ENCODE peak calls at places on chromosomes 12 and 14, in eight cellular contexts. F is Panc1, U is OCI-LY7, C is right atrium auricular region, G is cardiac muscle cell, B is retinal pigment epithelial cell, Z is stomach, R is astrocyte of the spinal cord. W is an unnamed sample.
A peak's percentile ranks its signal among the peaks of the same experiment; 100 is the strongest.

GRCh38 chr12:75361408-75361807 is 26.9 kb downstream of the GLIPR1L1 start:
- DNase-seq in Z (no peak), B (no peak), G (no peak), F (no peak), U (no peak), C (no peak), R (no peak), W (no peak)

GRCh38 chr14:70034257-70034656 is 154.5 kb downstream of the SLC8A3 start:
- DNase-seq in F (no peak), B (no peak), U (no peak), G (no peak), R (no peak), C (no peak), Z (no peak), W (no peak)

GRCh38 chr12:63319386-63319785 is 168.4 kb upstream of the AVPR1A start:
- DNase-seq in C (no peak), U (no peak), B (no peak), R (peak; percentile 23), F (no peak), G (peak; percentile 3), Z (no peak), W (no peak)

GRCh38 chr12:50542448-50542847 is 37.7 kb downstream of the DIP2B start:
- DNase-seq in R (peak; percentile 51), Z (no peak), C (no peak), F (no peak), G (no peak), U (no peak), B (peak; percentile 77), W (peak; percentile 42)

GRCh38 chr12:31896514-31897039 is 62.6 kb upstream of the RESF1 start:
- DNase-seq in Z (peak; percentile 52), U (peak; percentile 100), G (no peak), F (no peak), B (no peak), C (no peak), R (peak; percentile 64), W (peak; percentile 87)

GRCh38 chr12:95790912-95791849 is 617 bp upstream of the NTN4 start:
- DNase-seq in G (peak; percentile 42), U (no peak), C (no peak), B (peak; percentile 63), Z (no peak), F (no peak), R (no peak), W (peak; percentile 28)

GRCh38 chr14:71403673-71404072 is 496.4 kb downstream of the PCNX1 start:
- DNase-seq in U (peak; percentile 56), B (no peak), Z (no peak), R (peak; percentile 36), F (no peak), G (no peak), C (no peak), W (peak; percentile 15)

GRCh38 chr14:67663633-67664032 is 10.8 kb downstream of the VTI1B start:
- DNase-seq in U (no peak), B (no peak), Z (no peak), R (no peak), G (no peak), C (no peak), F (no peak), W (no peak)

GRCh38 chr12:78241472-78241871 is 410.8 kb downstream of the NAV3 start:
- DNase-seq in F (no peak), G (no peak), R (no peak), C (no peak), Z (no peak), U (no peak), B (no peak), W (no peak)

GRCh38 chr14:35534130-35534883 is at the start of gene INSM2:
- DNase-seq in Z (no peak), C (no peak), F (no peak), B (no peak), U (peak; percentile 10), R (no peak), G (no peak), W (peak; percentile 16)

GRCh38 chr12:12511895-12512674 is 50.6 kb downstream of the DUSP16 start:
- DNase-seq in C (no peak), Z (no peak), U (no peak), G (no peak), B (no peak), R (no peak), F (no peak), W (no peak)

GRCh38 chr14:85195872-85196477 is 334.0 kb upstream of the FLRT2 start:
- DNase-seq in F (no peak), B (no peak), C (no peak), U (peak; percentile 6), Z (no peak), G (no peak), R (no peak), W (no peak)
- TF ChIP-seq CTCF in F (peak; percentile 55), B (peak; percentile 67), C (peak; percentile 59), U (peak; percentile 75), Z (no peak), G (peak; percentile 66), R (peak; percentile 58), W (peak; percentile 25)

GRCh38 chr14:28681681-28682080 is 84.9 kb upstream of the FOXG1 start:
- DNase-seq in C (no peak), B (no peak), R (no peak), Z (no peak), U (no peak), G (no peak), F (no peak), W (no peak)
- TF ChIP-seq CTCF in C (no peak), B (no peak), R (no peak), Z (no peak), U (no peak), G (no peak), F (no peak), W (no peak)

DNA sequence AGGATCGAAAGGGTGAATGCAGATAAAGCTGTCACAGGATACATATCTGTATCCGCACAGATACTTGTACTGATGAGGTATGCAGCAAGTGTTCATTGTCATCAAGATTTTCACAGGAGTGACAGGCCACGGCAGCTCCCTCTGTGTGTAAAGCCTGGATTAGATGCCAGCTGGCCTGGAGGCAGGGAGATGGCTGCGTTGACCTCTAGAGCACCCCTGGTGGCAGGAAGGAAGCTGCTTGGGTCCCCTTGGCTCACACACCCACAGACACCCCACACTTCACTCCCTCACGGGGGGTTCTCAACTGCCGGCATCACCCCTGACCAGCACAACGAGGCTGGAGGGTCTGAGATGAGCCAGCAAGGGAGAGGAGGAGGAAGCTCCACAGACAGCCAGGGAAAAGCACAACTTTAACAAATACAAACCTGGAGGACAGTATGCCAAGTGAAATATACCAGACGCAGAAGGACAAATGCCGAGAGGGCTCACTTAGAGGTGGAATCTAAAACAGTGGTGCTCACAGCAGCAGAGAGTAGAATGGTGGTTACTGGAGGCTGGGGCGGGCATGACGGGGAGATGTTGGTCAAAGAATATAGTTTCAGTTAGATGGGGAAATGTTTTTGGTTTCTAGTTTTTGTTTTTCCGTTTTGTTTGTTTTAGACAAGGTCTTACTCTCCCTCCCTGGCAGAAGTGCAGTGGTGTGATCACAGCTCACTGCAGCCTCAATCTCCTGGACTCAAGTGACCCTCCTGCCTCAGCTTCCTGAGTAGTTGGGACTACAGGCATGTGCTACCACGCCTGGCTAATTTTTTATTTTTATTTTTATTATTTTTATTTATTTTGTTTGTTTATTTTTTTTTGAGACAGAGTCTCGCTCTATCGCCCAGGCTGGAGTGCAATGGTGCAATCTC is 45.7 kb downstream of the TEAD4 start:
- DNase-seq in Z (no peak), R (no peak), C (no peak), B (no peak), F (no peak), U (peak; percentile 4), G (peak; percentile 47), W (no peak)
- TF ChIP-seq CTCF in Z (no peak), R (peak; percentile 28), C (peak; percentile 21), B (peak; percentile 42), F (no peak), U (peak; percentile 66), G (peak; percentile 26), W (peak; percentile 28)

GRCh38 chr14:29085546-29085945 is 319.0 kb downstream of the FOXG1 start:
- DNase-seq in R (no peak), U (no peak), B (no peak), Z (no peak), F (no peak), C (no peak), G (peak; percentile 45), W (no peak)
- TF ChIP-seq CTCF in R (peak; percentile 48), U (no peak), B (peak; percentile 65), Z (no peak), F (peak; percentile 6), C (peak; percentile 17), G (peak; percentile 47), W (no peak)

GRCh38 chr12:6950944-6951540 is at the start of gene PTPN6:
- DNase-seq in U (peak; percentile 83), B (no peak), Z (peak; percentile 58), G (no peak), C (no peak), R (no peak), F (no peak), W (no peak)

GRCh38 chr12:6946920-6947374 is 3.1 kb downstream of the C12orf57 start:
- DNase-seq in F (no peak), R (no peak), G (no peak), C (no peak), U (no peak), B (no peak), Z (no peak), W (no peak)

GRCh38 chr12:6950401-6950801 is 755 bp upstream of the PTPN6 start:
- DNase-seq in B (no peak), C (no peak), F (no peak), R (no peak), G (no peak), U (peak; percentile 67), Z (no peak), W (no peak)

GRCh38 chr12:6947615-6948014 is 3.5 kb upstream of the PTPN6 start:
- DNase-seq in F (no peak), B (no peak), C (no peak), U (peak; percentile 30), Z (no peak), G (no peak), R (no peak), W (no peak)

GRCh38 chr12:6949063-6949594 is 2.0 kb upstream of the PTPN6 start:
- DNase-seq in G (no peak), Z (no peak), U (no peak), F (no peak), C (no peak), R (no peak), B (no peak), W (no peak)
- TF ChIP-seq CTCF in G (no peak), Z (no peak), U (peak; percentile 46), F (no peak), C (no peak), R (no peak), B (peak; percentile 20), W (peak; percentile 26)

GRCh38 chr12:81330480-81330879 is 252.6 kb downstream of the ACSS3 start:
- DNase-seq in G (no peak), C (no peak), B (no peak), U (no peak), Z (no peak), R (no peak), F (no peak), W (no peak)
- TF ChIP-seq CTCF in G (no peak), C (no peak), B (peak; percentile 15), U (peak; percentile 39), Z (no peak), R (peak; percentile 20), F (no peak), W (peak; percentile 14)

W was measured in GM13977.